ENCODE peak calls at places on chromosomes 3 and 15, in six cellular contexts. One of them, this sample, is unnamed.

GRCh38 chr3:64975138-64975537 is 287.3 kb upstream of the ADAMTS9 start:
- ATAC-seq in upper lobe of left lung: no peak
- ATAC-seq in HepG2: no peak
- ATAC-seq in Panc1: no peak
- ATAC-seq in K562: no peak
- ATAC-seq in GM12878: no peak
- ATAC-seq in this sample: no peak

GRCh38 chr3:138038725-138039462 is 28.9 kb downstream of the CLDN18 start:
- ATAC-seq in upper lobe of left lung: peak; percentile 48
- ATAC-seq in HepG2: peak; percentile 44
- ATAC-seq in Panc1: no peak
- ATAC-seq in K562: no peak
- ATAC-seq in GM12878: no peak
- ATAC-seq in this sample: no peak

GRCh38 chr3:145518639-145519038 is 642.3 kb downstream of the PLOD2 start:
- ATAC-seq in upper lobe of left lung: no peak
- ATAC-seq in HepG2: peak; percentile 97
- ATAC-seq in Panc1: no peak
- ATAC-seq in K562: no peak
- ATAC-seq in GM12878: no peak
- ATAC-seq in this sample: no peak

GRCh38 chr15:65382921-65383320 is 5.1 kb upstream of the IGDCC3 start:
- ATAC-seq in upper lobe of left lung: no peak
- ATAC-seq in HepG2: no peak
- ATAC-seq in Panc1: no peak
- ATAC-seq in K562: no peak
- ATAC-seq in GM12878: no peak
- ATAC-seq in this sample: no peak

GRCh38 chr3:141840737-141841544 is 35.5 kb upstream of the ATP1B3 start:
- ATAC-seq in upper lobe of left lung: no peak
- ATAC-seq in HepG2: no peak
- ATAC-seq in Panc1: no peak
- ATAC-seq in K562: no peak
- ATAC-seq in GM12878: no peak
- ATAC-seq in this sample: no peak

GRCh38 chr3:188343894-188344293 is 189.9 kb downstream of the LPP start:
- ATAC-seq in upper lobe of left lung: no peak
- ATAC-seq in HepG2: no peak
- ATAC-seq in Panc1: no peak
- ATAC-seq in K562: no peak
- ATAC-seq in GM12878: no peak
- ATAC-seq in this sample: no peak

GRCh38 chr3:31960793-31961431 is 20.1 kb downstream of the OSBPL10 start:
- ATAC-seq in upper lobe of left lung: peak; percentile 45
- ATAC-seq in HepG2: peak; percentile 89
- ATAC-seq in Panc1: peak; percentile 69
- ATAC-seq in K562: no peak
- ATAC-seq in GM12878: peak; percentile 79
- ATAC-seq in this sample: no peak

GRCh38 chr15:101642361-101642760 is 9.8 kb downstream of the TM2D3 start:
- ATAC-seq in upper lobe of left lung: no peak
- ATAC-seq in HepG2: peak; percentile 61
- ATAC-seq in Panc1: peak; percentile 80
- ATAC-seq in K562: peak; percentile 54
- ATAC-seq in GM12878: peak; percentile 32
- ATAC-seq in this sample: no peak

GRCh38 chr15:64004059-64004458 is 42.2 kb downstream of the DAPK2 start:
- ATAC-seq in upper lobe of left lung: no peak
- ATAC-seq in HepG2: no peak
- ATAC-seq in Panc1: no peak
- ATAC-seq in K562: no peak
- ATAC-seq in GM12878: no peak
- ATAC-seq in this sample: no peak

GRCh38 chr3:50639055-50639494 is 22.1 kb downstream of the MAPKAPK3 start:
- ATAC-seq in upper lobe of left lung: no peak
- ATAC-seq in HepG2: no peak
- ATAC-seq in Panc1: peak; percentile 48
- ATAC-seq in K562: no peak
- ATAC-seq in GM12878: no peak
- ATAC-seq in this sample: no peak

GRCh38 chr15:88241060-88241459 is 15.5 kb downstream of the NTRK3 start:
- ATAC-seq in upper lobe of left lung: no peak
- ATAC-seq in HepG2: peak; percentile 72
- ATAC-seq in Panc1: no peak
- ATAC-seq in K562: peak; percentile 26
- ATAC-seq in GM12878: no peak
- ATAC-seq in this sample: no peak
- TF ChIP-seq CTCF in upper lobe of left lung: no peak
- TF ChIP-seq CTCF in HepG2: peak; percentile 42
- TF ChIP-seq CTCF in Panc1: no peak
- TF ChIP-seq CTCF in K562: peak; percentile 41
- TF ChIP-seq CTCF in GM12878: no peak
- TF ChIP-seq CTCF in this sample: no peak

GRCh38 chr15:46956456-46956855 is 760.8 kb upstream of the SEMA6D start:
- ATAC-seq in upper lobe of left lung: no peak
- ATAC-seq in HepG2: no peak
- ATAC-seq in Panc1: no peak
- ATAC-seq in K562: no peak
- ATAC-seq in GM12878: no peak
- ATAC-seq in this sample: no peak

DNA sequence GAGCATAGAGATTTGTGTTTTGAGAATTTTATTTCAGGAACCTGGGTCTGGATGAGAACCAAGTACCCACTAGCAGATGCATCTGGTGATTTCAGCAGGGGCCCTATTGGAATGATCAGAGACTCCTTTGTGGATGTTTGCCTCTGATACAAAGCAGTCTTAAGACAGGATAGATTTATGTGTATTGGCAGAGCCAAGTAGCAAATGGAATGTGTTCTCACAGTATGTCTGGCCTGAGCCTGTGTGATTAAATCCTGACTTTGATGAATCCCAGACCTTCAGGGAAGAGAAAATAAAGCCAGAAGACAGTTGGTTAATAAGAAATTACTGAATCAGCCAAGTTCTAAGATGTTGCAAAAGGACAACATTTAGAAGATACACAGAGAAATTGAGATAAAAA is 755.5 kb upstream of the SEMA6D start:
- ATAC-seq in upper lobe of left lung: no peak
- ATAC-seq in HepG2: no peak
- ATAC-seq in Panc1: no peak
- ATAC-seq in K562: no peak
- ATAC-seq in GM12878: no peak
- ATAC-seq in this sample: no peak
- TF ChIP-seq POLR2AphosphoS5 in upper lobe of left lung: no peak
- TF ChIP-seq POLR2AphosphoS5 in HepG2: no peak
- TF ChIP-seq POLR2AphosphoS5 in Panc1: no peak
- TF ChIP-seq POLR2AphosphoS5 in K562: no peak
- TF ChIP-seq POLR2AphosphoS5 in GM12878: no peak
- TF ChIP-seq POLR2AphosphoS5 in this sample: peak; percentile 22

GRCh38 chr15:32979710-32980109 is 214.8 kb downstream of the FMN1 start:
- ATAC-seq in upper lobe of left lung: no peak
- ATAC-seq in HepG2: no peak
- ATAC-seq in Panc1: peak; percentile 63
- ATAC-seq in K562: no peak
- ATAC-seq in GM12878: no peak
- ATAC-seq in this sample: peak; percentile 34
- H3K27ac ChIP-seq in upper lobe of left lung: no peak overlapping the region
- H3K27ac ChIP-seq in HepG2: no peak overlapping the region
- H3K27ac ChIP-seq in Panc1: no peak overlapping the region
- H3K27ac ChIP-seq in K562: no peak overlapping the region
- H3K27ac ChIP-seq in GM12878: no peak overlapping the region
- H3K27ac ChIP-seq in this sample: peak overlapping the region; percentile 20

GRCh38 chr3:160340351-160340750 is 58.7 kb downstream of the IFT80 start:
- ATAC-seq in upper lobe of left lung: no peak
- ATAC-seq in HepG2: no peak
- ATAC-seq in Panc1: no peak
- ATAC-seq in K562: no peak
- ATAC-seq in GM12878: no peak
- ATAC-seq in this sample: no peak

GRCh38 chr3:160346511-160346910 is 52.5 kb downstream of the IFT80 start:
- ATAC-seq in upper lobe of left lung: no peak
- ATAC-seq in HepG2: no peak
- ATAC-seq in Panc1: no peak
- ATAC-seq in K562: no peak
- ATAC-seq in GM12878: no peak
- ATAC-seq in this sample: no peak

DNA sequence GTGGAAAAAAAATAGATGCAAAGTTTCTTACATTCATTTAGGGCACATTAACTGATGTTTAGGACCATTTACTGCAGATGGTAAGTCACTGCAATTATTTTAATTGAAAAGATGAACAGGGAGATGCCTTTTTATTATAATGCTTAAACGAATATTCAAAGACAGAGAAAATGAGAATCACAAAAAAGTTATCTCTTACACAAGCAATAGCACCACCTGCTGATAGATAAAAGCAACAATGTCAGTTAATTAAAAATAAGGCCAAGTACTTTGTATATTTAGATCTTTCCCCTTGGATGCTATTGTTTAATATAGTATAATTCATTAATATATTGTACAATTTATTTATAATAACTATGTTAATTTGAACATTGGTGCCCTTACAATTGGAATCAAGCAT is 55.9 kb downstream of the IFT80 start:
- ATAC-seq in upper lobe of left lung: no peak
- ATAC-seq in HepG2: no peak
- ATAC-seq in Panc1: no peak
- ATAC-seq in K562: no peak
- ATAC-seq in GM12878: no peak
- ATAC-seq in this sample: no peak
- TF ChIP-seq CTCF in upper lobe of left lung: peak; percentile 19
- TF ChIP-seq CTCF in HepG2: peak; percentile 41
- TF ChIP-seq CTCF in Panc1: peak; percentile 47
- TF ChIP-seq CTCF in K562: peak; percentile 35
- TF ChIP-seq CTCF in GM12878: peak; percentile 7
- TF ChIP-seq CTCF in this sample: peak; percentile 23

DNA sequence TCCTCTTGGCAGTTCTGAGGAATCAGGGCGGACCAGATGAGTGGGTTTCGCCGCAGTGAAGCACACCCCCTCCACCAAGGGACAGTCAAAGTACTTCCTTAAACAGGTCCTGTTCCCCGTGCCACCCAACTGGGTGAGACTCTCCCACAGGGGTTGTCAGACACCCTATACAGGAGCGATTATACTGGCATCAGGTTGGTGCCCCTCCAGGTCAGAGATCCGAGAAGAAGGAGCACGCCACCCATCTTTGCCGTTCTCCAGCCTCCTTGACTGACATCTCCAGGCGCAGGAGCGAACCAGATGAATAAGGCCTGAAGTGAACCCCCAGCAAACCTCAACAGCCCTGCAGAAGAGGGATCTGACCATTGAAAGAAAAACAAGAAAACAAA is 108.1 kb upstream of the ZBTB20 start:
- ATAC-seq in upper lobe of left lung: no peak
- ATAC-seq in HepG2: no peak
- ATAC-seq in Panc1: no peak
- ATAC-seq in K562: no peak
- ATAC-seq in GM12878: no peak
- ATAC-seq in this sample: no peak
- TF ChIP-seq POLR2AphosphoS5 in upper lobe of left lung: no peak
- TF ChIP-seq POLR2AphosphoS5 in HepG2: no peak
- TF ChIP-seq POLR2AphosphoS5 in Panc1: no peak
- TF ChIP-seq POLR2AphosphoS5 in K562: no peak
- TF ChIP-seq POLR2AphosphoS5 in GM12878: no peak
- TF ChIP-seq POLR2AphosphoS5 in this sample: no peak